ENCODE peak calls at places on chromosomes 7 and 10, in ten cellular contexts. One of them, this sample, is unnamed.

GRCh38 chr10:48411510-48411909 is 105.0 kb downstream of the MAPK8 start:
- DNase-seq in CD8-positive, alpha-beta memory T cell: no peak
- DNase-seq in Peyer's patch: no peak
- DNase-seq in A549: no peak
- DNase-seq in heart left ventricle: no peak
- DNase-seq in SJSA1: no peak
- DNase-seq in NT2/D1: no peak
- DNase-seq in CD8-positive, alpha-beta T cell: no peak
- DNase-seq in tibial artery: no peak
- DNase-seq in effector memory CD4-positive, alpha-beta T cell: no peak
- DNase-seq in this sample: no peak

GRCh38 chr10:89846786-89847185 is 145.4 kb downstream of the KIF20B start:
- DNase-seq in CD8-positive, alpha-beta T cell: no peak
- DNase-seq in NT2/D1: no peak
- DNase-seq in CD8-positive, alpha-beta memory T cell: no peak
- DNase-seq in heart left ventricle: no peak
- DNase-seq in A549: no peak
- DNase-seq in tibial artery: no peak
- DNase-seq in effector memory CD4-positive, alpha-beta T cell: no peak
- DNase-seq in SJSA1: no peak
- DNase-seq in Peyer's patch: no peak
- DNase-seq in this sample: no peak

GRCh38 chr10:91907914-91908357 is 1.4 kb downstream of the FGFBP3 start:
- DNase-seq in CD8-positive, alpha-beta T cell: no peak
- DNase-seq in A549: peak; percentile 29
- DNase-seq in heart left ventricle: no peak
- DNase-seq in SJSA1: no peak
- DNase-seq in tibial artery: no peak
- DNase-seq in Peyer's patch: no peak
- DNase-seq in CD8-positive, alpha-beta memory T cell: no peak
- DNase-seq in effector memory CD4-positive, alpha-beta T cell: no peak
- DNase-seq in NT2/D1: no peak
- DNase-seq in this sample: no peak

GRCh38 chr7:134954197-134955082 is 31.9 kb upstream of the AGBL3 start:
- DNase-seq in tibial artery: no peak
- DNase-seq in NT2/D1: no peak
- DNase-seq in CD8-positive, alpha-beta memory T cell: no peak
- DNase-seq in CD8-positive, alpha-beta T cell: no peak
- DNase-seq in A549: peak; percentile 51
- DNase-seq in SJSA1: no peak
- DNase-seq in effector memory CD4-positive, alpha-beta T cell: no peak
- DNase-seq in Peyer's patch: no peak
- DNase-seq in heart left ventricle: no peak
- DNase-seq in this sample: no peak

GRCh38 chr10:132878091-132878729 is 64.2 kb downstream of the CFAP46 start:
- DNase-seq in CD8-positive, alpha-beta memory T cell: no peak
- DNase-seq in NT2/D1: no peak
- DNase-seq in effector memory CD4-positive, alpha-beta T cell: no peak
- DNase-seq in SJSA1: peak; percentile 36
- DNase-seq in A549: no peak
- DNase-seq in tibial artery: no peak
- DNase-seq in Peyer's patch: no peak
- DNase-seq in CD8-positive, alpha-beta T cell: peak; percentile 44
- DNase-seq in heart left ventricle: no peak
- DNase-seq in this sample: no peak

GRCh38 chr10:59606551-59606961 is 103.1 kb downstream of the SLC16A9 start:
- DNase-seq in CD8-positive, alpha-beta T cell: no peak
- DNase-seq in NT2/D1: no peak
- DNase-seq in Peyer's patch: no peak
- DNase-seq in effector memory CD4-positive, alpha-beta T cell: no peak
- DNase-seq in SJSA1: no peak
- DNase-seq in tibial artery: no peak
- DNase-seq in A549: no peak
- DNase-seq in heart left ventricle: no peak
- DNase-seq in CD8-positive, alpha-beta memory T cell: no peak
- DNase-seq in this sample: no peak

GRCh38 chr10:130043491-130043890 is 67.1 kb downstream of the C10orf143 start:
- DNase-seq in A549: no peak
- DNase-seq in CD8-positive, alpha-beta T cell: peak; percentile 36
- DNase-seq in NT2/D1: no peak
- DNase-seq in Peyer's patch: no peak
- DNase-seq in CD8-positive, alpha-beta memory T cell: no peak
- DNase-seq in effector memory CD4-positive, alpha-beta T cell: no peak
- DNase-seq in tibial artery: no peak
- DNase-seq in SJSA1: no peak
- DNase-seq in heart left ventricle: peak; percentile 1
- DNase-seq in this sample: no peak

GRCh38 chr7:25982684-25983083 is 169.3 kb upstream of the NFE2L3 start:
- DNase-seq in effector memory CD4-positive, alpha-beta T cell: no peak
- DNase-seq in A549: no peak
- DNase-seq in Peyer's patch: no peak
- DNase-seq in CD8-positive, alpha-beta T cell: no peak
- DNase-seq in CD8-positive, alpha-beta memory T cell: no peak
- DNase-seq in SJSA1: no peak
- DNase-seq in NT2/D1: no peak
- DNase-seq in heart left ventricle: no peak
- DNase-seq in tibial artery: no peak
- DNase-seq in this sample: no peak

GRCh38 chr7:70588151-70588550 is 543.8 kb upstream of the GALNT17 start:
- DNase-seq in SJSA1: no peak
- DNase-seq in CD8-positive, alpha-beta memory T cell: no peak
- DNase-seq in tibial artery: no peak
- DNase-seq in effector memory CD4-positive, alpha-beta T cell: no peak
- DNase-seq in heart left ventricle: no peak
- DNase-seq in NT2/D1: no peak
- DNase-seq in Peyer's patch: no peak
- DNase-seq in CD8-positive, alpha-beta T cell: no peak
- DNase-seq in A549: no peak
- DNase-seq in this sample: no peak

GRCh38 chr10:126536148-126536547 is 134.3 kb downstream of the C10orf90 start:
- DNase-seq in A549: no peak
- DNase-seq in SJSA1: no peak
- DNase-seq in tibial artery: no peak
- DNase-seq in effector memory CD4-positive, alpha-beta T cell: no peak
- DNase-seq in Peyer's patch: no peak
- DNase-seq in heart left ventricle: no peak
- DNase-seq in CD8-positive, alpha-beta T cell: no peak
- DNase-seq in CD8-positive, alpha-beta memory T cell: no peak
- DNase-seq in NT2/D1: no peak
- DNase-seq in this sample: no peak

DNA sequence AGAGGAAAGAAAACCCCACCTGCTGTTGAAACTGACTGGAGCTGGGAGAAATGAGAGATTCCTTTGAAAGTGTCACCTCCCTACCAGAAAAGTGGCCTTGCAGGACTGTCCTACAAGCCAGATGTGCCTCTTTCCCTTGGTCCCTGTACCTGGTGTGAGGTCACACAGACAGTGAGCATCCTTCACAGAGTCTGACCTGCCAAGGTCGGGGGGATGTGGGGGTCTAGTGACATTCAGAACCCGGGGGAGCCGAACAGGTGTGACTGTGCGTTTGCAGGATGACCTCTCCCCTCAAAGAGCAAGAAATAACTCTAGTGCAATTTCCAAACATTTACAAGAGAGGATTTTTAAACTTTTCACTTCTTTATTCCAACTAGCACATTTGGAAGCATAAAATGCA is 93.4 kb upstream of the ZNF479 start:
- DNase-seq in CD8-positive, alpha-beta memory T cell: no peak
- DNase-seq in tibial artery: no peak
- DNase-seq in SJSA1: no peak
- DNase-seq in A549: no peak
- DNase-seq in heart left ventricle: no peak
- DNase-seq in effector memory CD4-positive, alpha-beta T cell: no peak
- DNase-seq in NT2/D1: no peak
- DNase-seq in CD8-positive, alpha-beta T cell: no peak
- DNase-seq in Peyer's patch: no peak
- DNase-seq in this sample: no peak
- H3K9me3 ChIP-seq in CD8-positive, alpha-beta memory T cell: no peaks in the 10 kb centered on the region
- H3K9me3 ChIP-seq in tibial artery: peaks cover 10% of the 10 kb centered on the region
- H3K9me3 ChIP-seq in SJSA1: no peaks in the 10 kb centered on the region
- H3K9me3 ChIP-seq in A549: peaks cover 3% of the 10 kb centered on the region
- H3K9me3 ChIP-seq in heart left ventricle: peaks cover 4% of the 10 kb centered on the region
- H3K9me3 ChIP-seq in effector memory CD4-positive, alpha-beta T cell: no peaks in the 10 kb centered on the region
- H3K9me3 ChIP-seq in NT2/D1: no peaks in the 10 kb centered on the region
- H3K9me3 ChIP-seq in CD8-positive, alpha-beta T cell: no peaks in the 10 kb centered on the region
- H3K9me3 ChIP-seq in Peyer's patch: no peaks in the 10 kb centered on the region
- H3K9me3 ChIP-seq in this sample: peaks cover 7% of the 10 kb centered on the region

DNA sequence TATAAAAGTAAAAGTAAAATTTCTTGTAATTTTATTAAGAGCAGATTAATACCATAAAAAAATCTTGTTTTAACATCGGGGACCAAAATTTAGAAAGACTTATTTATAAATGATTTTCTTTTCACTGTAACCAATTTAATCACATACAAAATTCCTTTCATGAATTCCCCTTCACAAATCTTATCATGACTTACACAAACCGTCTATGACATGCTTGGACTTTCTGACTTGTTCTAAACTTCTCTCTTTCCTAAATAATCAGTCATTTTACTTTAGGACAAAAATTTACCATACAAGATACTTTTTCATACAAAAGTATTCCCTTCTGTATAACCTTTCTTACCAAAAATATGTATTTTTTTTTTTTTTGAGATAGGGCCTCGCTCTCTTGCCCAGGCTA is 9.3 kb downstream of the CROT start:
- DNase-seq in NT2/D1: peak; percentile 9
- DNase-seq in effector memory CD4-positive, alpha-beta T cell: no peak
- DNase-seq in SJSA1: no peak
- DNase-seq in tibial artery: no peak
- DNase-seq in A549: peak; percentile 49
- DNase-seq in heart left ventricle: no peak
- DNase-seq in Peyer's patch: no peak
- DNase-seq in CD8-positive, alpha-beta T cell: no peak
- DNase-seq in CD8-positive, alpha-beta memory T cell: no peak
- DNase-seq in this sample: no peak
- H3K9me3 ChIP-seq in NT2/D1: peaks cover 51% of the 10 kb centered on the region
- H3K9me3 ChIP-seq in effector memory CD4-positive, alpha-beta T cell: no peaks in the 10 kb centered on the region
- H3K9me3 ChIP-seq in SJSA1: no peaks in the 10 kb centered on the region
- H3K9me3 ChIP-seq in tibial artery: no peaks in the 10 kb centered on the region
- H3K9me3 ChIP-seq in A549: peaks cover 25% of the 10 kb centered on the region
- H3K9me3 ChIP-seq in heart left ventricle: peaks cover 7% of the 10 kb centered on the region
- H3K9me3 ChIP-seq in Peyer's patch: no peaks in the 10 kb centered on the region
- H3K9me3 ChIP-seq in CD8-positive, alpha-beta T cell: no peaks in the 10 kb centered on the region
- H3K9me3 ChIP-seq in CD8-positive, alpha-beta memory T cell: peaks cover 4% of the 10 kb centered on the region
- H3K9me3 ChIP-seq in this sample: no peaks in the 10 kb centered on the region

GRCh38 chr7:138657854-138658386 is 43.2 kb downstream of the SVOPL start:
- DNase-seq in Peyer's patch: no peak
- DNase-seq in A549: no peak
- DNase-seq in heart left ventricle: no peak
- DNase-seq in SJSA1: no peak
- DNase-seq in tibial artery: no peak
- DNase-seq in CD8-positive, alpha-beta T cell: no peak
- DNase-seq in effector memory CD4-positive, alpha-beta T cell: no peak
- DNase-seq in NT2/D1: no peak
- DNase-seq in CD8-positive, alpha-beta memory T cell: no peak
- DNase-seq in this sample: no peak
- H3K9me3 ChIP-seq in Peyer's patch: no peaks in the 10 kb centered on the region
- H3K9me3 ChIP-seq in A549: peaks cover 13% of the 10 kb centered on the region
- H3K9me3 ChIP-seq in heart left ventricle: peaks cover 25% of the 10 kb centered on the region
- H3K9me3 ChIP-seq in SJSA1: peaks cover 3% of the 10 kb centered on the region
- H3K9me3 ChIP-seq in tibial artery: peaks cover 7% of the 10 kb centered on the region
- H3K9me3 ChIP-seq in CD8-positive, alpha-beta T cell: no peaks in the 10 kb centered on the region
- H3K9me3 ChIP-seq in effector memory CD4-positive, alpha-beta T cell: no peaks in the 10 kb centered on the region
- H3K9me3 ChIP-seq in NT2/D1: peaks cover 28% of the 10 kb centered on the region
- H3K9me3 ChIP-seq in CD8-positive, alpha-beta memory T cell: no peaks in the 10 kb centered on the region
- H3K9me3 ChIP-seq in this sample: no peaks in the 10 kb centered on the region

GRCh38 chr7:121503730-121504129 is 107.6 kb upstream of the FAM3C start:
- DNase-seq in A549: no peak
- DNase-seq in effector memory CD4-positive, alpha-beta T cell: no peak
- DNase-seq in Peyer's patch: no peak
- DNase-seq in SJSA1: no peak
- DNase-seq in heart left ventricle: no peak
- DNase-seq in NT2/D1: no peak
- DNase-seq in CD8-positive, alpha-beta T cell: no peak
- DNase-seq in tibial artery: no peak
- DNase-seq in CD8-positive, alpha-beta memory T cell: no peak
- DNase-seq in this sample: no peak

GRCh38 chr7:121505540-121506182 is 109.6 kb upstream of the FAM3C start:
- DNase-seq in CD8-positive, alpha-beta T cell: no peak
- DNase-seq in heart left ventricle: no peak
- DNase-seq in SJSA1: no peak
- DNase-seq in tibial artery: no peak
- DNase-seq in NT2/D1: no peak
- DNase-seq in A549: peak; percentile 10
- DNase-seq in effector memory CD4-positive, alpha-beta T cell: no peak
- DNase-seq in CD8-positive, alpha-beta memory T cell: no peak
- DNase-seq in Peyer's patch: no peak
- DNase-seq in this sample: no peak

GRCh38 chr7:121503039-121503438 is 106.9 kb upstream of the FAM3C start:
- DNase-seq in CD8-positive, alpha-beta memory T cell: no peak
- DNase-seq in NT2/D1: no peak
- DNase-seq in heart left ventricle: no peak
- DNase-seq in SJSA1: no peak
- DNase-seq in effector memory CD4-positive, alpha-beta T cell: no peak
- DNase-seq in CD8-positive, alpha-beta T cell: no peak
- DNase-seq in tibial artery: no peak
- DNase-seq in A549: no peak
- DNase-seq in Peyer's patch: no peak
- DNase-seq in this sample: no peak

GRCh38 chr7:121504478-121504877 is 108.4 kb upstream of the FAM3C start:
- DNase-seq in tibial artery: peak; percentile 28
- DNase-seq in Peyer's patch: no peak
- DNase-seq in effector memory CD4-positive, alpha-beta T cell: no peak
- DNase-seq in A549: peak; percentile 17
- DNase-seq in NT2/D1: peak; percentile 36
- DNase-seq in SJSA1: peak; percentile 72
- DNase-seq in CD8-positive, alpha-beta T cell: no peak
- DNase-seq in heart left ventricle: no peak
- DNase-seq in CD8-positive, alpha-beta memory T cell: no peak
- DNase-seq in this sample: no peak

DNA sequence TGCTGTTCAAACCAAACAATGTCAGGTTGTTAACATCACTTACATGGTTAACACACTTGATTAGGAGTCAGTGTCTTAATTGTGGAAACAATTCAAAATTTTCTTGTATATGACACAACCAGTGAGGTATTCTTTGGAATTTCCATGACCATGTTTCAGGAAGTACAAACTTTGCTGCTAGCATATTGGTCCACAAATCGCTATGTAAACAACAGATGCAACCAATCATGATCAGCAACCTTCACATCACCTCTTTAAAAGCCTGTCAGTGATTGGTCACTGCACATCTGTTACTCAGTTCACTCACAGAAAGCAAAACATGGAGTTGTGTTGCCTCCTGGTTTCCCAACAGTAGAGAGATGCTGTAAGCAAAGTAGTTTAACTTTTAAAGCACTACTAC is 108.9 kb upstream of the FAM3C start:
- DNase-seq in heart left ventricle: no peak
- DNase-seq in A549: peak; percentile 10
- DNase-seq in NT2/D1: no peak
- DNase-seq in SJSA1: no peak
- DNase-seq in tibial artery: no peak
- DNase-seq in CD8-positive, alpha-beta memory T cell: no peak
- DNase-seq in effector memory CD4-positive, alpha-beta T cell: no peak
- DNase-seq in Peyer's patch: no peak
- DNase-seq in CD8-positive, alpha-beta T cell: no peak
- DNase-seq in this sample: no peak
- H3K9me3 ChIP-seq in heart left ventricle: peaks cover 17% of the 10 kb centered on the region
- H3K9me3 ChIP-seq in A549: peaks cover 17% of the 10 kb centered on the region
- H3K9me3 ChIP-seq in NT2/D1: peaks cover 61% of the 10 kb centered on the region
- H3K9me3 ChIP-seq in SJSA1: peaks cover 17% of the 10 kb centered on the region
- H3K9me3 ChIP-seq in tibial artery: no peaks in the 10 kb centered on the region
- H3K9me3 ChIP-seq in CD8-positive, alpha-beta memory T cell: no peaks in the 10 kb centered on the region
- H3K9me3 ChIP-seq in effector memory CD4-positive, alpha-beta T cell: peaks cover 11% of the 10 kb centered on the region
- H3K9me3 ChIP-seq in Peyer's patch: peaks cover 4% of the 10 kb centered on the region
- H3K9me3 ChIP-seq in CD8-positive, alpha-beta T cell: peaks cover 6% of the 10 kb centered on the region
- H3K9me3 ChIP-seq in this sample: no peaks in the 10 kb centered on the region

GRCh38 chr7:57202274-57202673 is 70.0 kb upstream of the ZNF479 start:
- DNase-seq in heart left ventricle: no peak
- DNase-seq in tibial artery: no peak
- DNase-seq in effector memory CD4-positive, alpha-beta T cell: no peak
- DNase-seq in CD8-positive, alpha-beta memory T cell: no peak
- DNase-seq in CD8-positive, alpha-beta T cell: peak; percentile 34
- DNase-seq in SJSA1: peak; percentile 27
- DNase-seq in Peyer's patch: no peak
- DNase-seq in NT2/D1: no peak
- DNase-seq in A549: no peak
- DNase-seq in this sample: no peak
- H3K9me3 ChIP-seq in heart left ventricle: peaks cover 26% of the 10 kb centered on the region
- H3K9me3 ChIP-seq in tibial artery: peaks cover 29% of the 10 kb centered on the region
- H3K9me3 ChIP-seq in effector memory CD4-positive, alpha-beta T cell: peaks cover 3% of the 10 kb centered on the region
- H3K9me3 ChIP-seq in CD8-positive, alpha-beta memory T cell: no peaks in the 10 kb centered on the region
- H3K9me3 ChIP-seq in CD8-positive, alpha-beta T cell: no peaks in the 10 kb centered on the region
- H3K9me3 ChIP-seq in SJSA1: peaks cover 3% of the 10 kb centered on the region
- H3K9me3 ChIP-seq in Peyer's patch: no peaks in the 10 kb centered on the region
- H3K9me3 ChIP-seq in NT2/D1: no peaks in the 10 kb centered on the region
- H3K9me3 ChIP-seq in A549: peaks cover 6% of the 10 kb centered on the region
- H3K9me3 ChIP-seq in this sample: no peaks in the 10 kb centered on the region

This sample was measured in T-helper 17 cell.